ENCODE peak calls at places on chromosomes 3 and 15, in five cellular contexts. B, D, S, U and I are unnamed samples.

GRCh38 chr15:87753539-87753938 is 503.0 kb downstream of the NTRK3 start:
- DNase-seq in D (no peak), U (no peak), B (no peak), S (no peak), I (no peak)

GRCh38 chr3:18245721-18246120 is 179.4 kb downstream of the SATB1 start:
- DNase-seq in D (no peak), B (no peak), U (no peak), S (no peak), I (no peak)

GRCh38 chr15:63593705-63594671 is 3.2 kb upstream of the FBXL22 start:
- DNase-seq in U (no peak), D (no peak), S (peak), B (no peak), I (no peak)

GRCh38 chr15:42143356-42143755 is 13.1 kb downstream of the PLA2G4F start:
- DNase-seq in D (no peak), B (no peak), U (no peak), S (no peak), I (no peak)

GRCh38 chr15:95295905-95296618 is 1034.4 kb upstream of the NR2F2 start:
- DNase-seq in B (no peak), S (no peak), U (no peak), D (no peak), I (no peak)

GRCh38 chr3:11185564-11186317 is 31.4 kb downstream of the HRH1 start:
- DNase-seq in D (peak), B (peak), U (peak), S (peak), I (peak)

GRCh38 chr15:63135804-63136203 is 14.1 kb downstream of the LACTB start:
- DNase-seq in B (peak), S (peak), D (no peak), U (peak), I (peak)

GRCh38 chr3:138441742-138442141 is 7.3 kb downstream of the ESYT3 start:
- DNase-seq in U (no peak), S (peak), B (peak), D (no peak), I (peak)

GRCh38 chr15:56737791-56738190 is 4.5 kb upstream of the ZNF280D start:
- DNase-seq in D (no peak), S (no peak), B (no peak), U (no peak), I (no peak)

GRCh38 chr3:164306042-164306441 is 772.3 kb downstream of the SI start:
- DNase-seq in B (no peak), D (peak), S (no peak), U (no peak), I (no peak)

GRCh38 chr3:13336592-13336991 is 83.5 kb downstream of the NUP210 start:
- DNase-seq in B (no peak), U (no peak), D (no peak), S (no peak), I (no peak)

GRCh38 chr3:13338231-13338630 is 81.9 kb downstream of the NUP210 start:
- DNase-seq in S (peak), D (no peak), U (no peak), B (peak), I (no peak)

GRCh38 chr3:13335503-13335902 is 84.6 kb downstream of the NUP210 start:
- DNase-seq in B (no peak), S (no peak), U (no peak), D (no peak), I (no peak)

GRCh38 chr3:13339833-13340232 is 80.3 kb downstream of the NUP210 start:
- DNase-seq in D (no peak), U (no peak), S (no peak), B (no peak), I (no peak)

GRCh38 chr3:13338996-13339395 is 81.1 kb downstream of the NUP210 start:
- DNase-seq in S (no peak), B (no peak), U (no peak), D (no peak), I (no peak)
- TF ChIP-seq CTCF in S (no peak), B (no peak), U (no peak), D (no peak), I (no peak)

GRCh38 chr3:13843351-13843750 is 36.5 kb downstream of the WNT7A start:
- DNase-seq in S (no peak), B (no peak), U (no peak), D (no peak), I (no peak)
- H3K4me3 ChIP-seq in S (no peak), B (no peak), U (no peak), D (no peak), I (no peak)

GRCh38 chr15:40936234-40936708 is 7.1 kb downstream of the DLL4 start:
- DNase-seq in S (no peak), B (no peak), D (no peak), U (no peak), I (no peak)

GRCh38 chr15:40934457-40934856 is 5.3 kb downstream of the DLL4 start:
- DNase-seq in D (no peak), S (no peak), B (no peak), U (no peak), I (no peak)

GRCh38 chr15:40937762-40938529 is 8.8 kb downstream of the DLL4 start:
- DNase-seq in S (no peak), D (peak), B (no peak), U (no peak), I (no peak)

GRCh38 chr15:40938530-40938870 is 9.4 kb downstream of the DLL4 start:
- DNase-seq in B (no peak), S (no peak), D (no peak), U (no peak), I (no peak)

GRCh38 chr15:40936709-40937666 is 7.8 kb downstream of the DLL4 start:
- DNase-seq in U (no peak), S (peak), B (peak), D (no peak), I (peak)
- TF ChIP-seq CTCF in U (no peak), S (no peak), B (no peak), D (no peak), I (peak)

GRCh38 chr3:69761896-69762789 is 22.9 kb downstream of the MITF start:
- DNase-seq in D (no peak), S (peak), U (peak), B (peak), I (peak)

GRCh38 chr3:69763976-69764851 is 24.9 kb downstream of the MITF start:
- DNase-seq in S (no peak), U (no peak), D (no peak), B (no peak), I (no peak)

GRCh38 chr3:69764861-69765260 is 25.6 kb downstream of the MITF start:
- DNase-seq in S (no peak), B (no peak), D (no peak), U (no peak), I (no peak)

GRCh38 chr3:69763458-69763857 is 24.2 kb downstream of the MITF start:
- DNase-seq in B (no peak), U (no peak), D (no peak), S (no peak), I (no peak)

GRCh38 chr3:69762790-69763229 is 23.5 kb downstream of the MITF start:
- DNase-seq in B (no peak), U (no peak), S (no peak), D (no peak), I (no peak)
- H3K4me3 ChIP-seq in B (no peak), U (no peak), S (no peak), D (no peak), I (no peak)

GRCh38 chr3:84967767-84968581 is 9.2 kb downstream of the CADM2 start:
- DNase-seq in U (peak), S (no peak), D (no peak), B (no peak), I (no peak)

GRCh38 chr3:84962460-84962859 is 3.7 kb downstream of the CADM2 start:
- DNase-seq in D (no peak), B (no peak), U (no peak), S (no peak), I (no peak)

GRCh38 chr3:84963137-84963536 is 4.3 kb downstream of the CADM2 start:
- DNase-seq in S (no peak), D (no peak), U (no peak), B (no peak), I (no peak)

GRCh38 chr3:84961492-84962255 is 2.9 kb downstream of the CADM2 start:
- DNase-seq in D (no peak), S (no peak), B (no peak), U (no peak), I (no peak)

DNA sequence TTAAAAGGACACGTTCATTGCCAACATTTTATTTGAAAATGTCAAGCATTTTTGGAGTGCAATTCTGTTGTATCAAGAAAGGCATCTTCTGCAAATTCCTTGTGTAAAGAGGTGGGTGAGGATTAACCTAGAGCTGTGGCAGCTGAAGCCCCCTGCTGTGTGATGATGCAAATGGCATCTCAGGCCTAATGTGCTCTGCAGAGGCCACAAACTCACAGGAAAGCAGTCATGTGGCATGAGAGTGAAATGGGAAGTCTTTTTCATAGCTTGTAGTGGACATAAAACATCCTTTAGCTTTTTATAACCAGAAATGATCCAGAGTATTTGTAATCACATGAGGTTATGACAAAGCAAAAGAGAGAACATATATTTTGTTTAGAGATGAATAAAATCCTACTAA is 6.4 kb downstream of the CADM2 start:
- DNase-seq in U (peak), S (no peak), D (no peak), B (no peak), I (peak)
- TF ChIP-seq CTCF in U (no peak), S (no peak), D (no peak), B (no peak), I (no peak)

DNA sequence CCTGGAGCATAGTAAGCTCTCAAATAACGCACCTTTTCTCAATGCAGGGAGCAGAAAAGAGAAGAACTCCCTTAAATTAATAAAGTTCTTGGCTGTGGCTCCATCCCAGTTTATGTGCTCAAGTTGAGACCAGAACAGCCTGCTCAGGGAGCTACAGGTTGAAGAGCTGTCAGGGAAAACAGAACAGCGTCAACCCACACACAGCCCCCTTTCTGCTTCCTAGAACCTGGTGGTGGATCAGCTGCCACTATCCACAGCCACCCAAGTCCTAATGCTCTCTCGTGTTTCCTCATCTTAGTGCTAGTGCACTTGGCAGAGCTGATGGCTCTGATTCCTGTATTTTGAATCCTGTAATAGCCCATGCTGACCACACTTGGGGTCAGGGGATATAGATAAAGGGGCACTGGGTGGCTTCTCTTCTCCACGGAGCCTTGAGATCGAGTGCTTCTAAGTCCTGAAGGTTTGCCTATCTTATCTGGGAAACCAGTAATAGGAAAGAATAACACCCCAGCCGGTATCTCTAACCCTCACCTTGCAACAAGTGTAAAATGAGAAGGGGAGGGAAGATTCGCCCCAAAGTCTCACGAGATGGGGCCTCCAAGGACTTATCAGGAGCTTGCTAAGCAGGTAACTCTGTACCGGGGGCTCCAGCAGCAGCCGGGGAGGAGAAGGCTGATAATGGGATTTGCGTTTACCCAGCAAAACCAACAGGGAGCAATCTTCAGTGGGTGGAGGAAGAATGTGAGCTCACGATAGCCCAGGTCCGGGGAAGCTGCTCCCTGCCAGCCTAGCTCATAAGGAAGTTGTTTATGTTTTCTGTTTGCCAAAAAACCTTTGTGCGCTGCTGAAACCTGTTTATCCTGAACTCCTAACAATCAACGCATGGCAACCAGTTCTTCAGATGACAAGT is 136.2 kb upstream of the ICE2 start:
- DNase-seq in B (no peak), S (no peak), U (no peak), D (peak), I (no peak)
- H3K4me3 ChIP-seq in B (no peak), S (no peak), U (no peak), D (no peak), I (no peak)